ENCODE peak calls at places on chromosomes 13 and 19, in ten cellular contexts. D is left ventricle myocardium inferior, F is AG04450, T is RWPE1, H is tibial nerve, X is lung, I is HFFc6, L is kidney epithelial cell, O is dorsolateral prefrontal cortex, K is HFF-Myc. W is an unnamed sample.

GRCh38 chr13:111449041-111449440 is 128.6 kb downstream of the TEX29 start:
- DNase-seq in D (no peak), F (no peak), T (no peak), H (no peak), X (no peak), I (no peak), L (no peak), O (no peak), K (no peak), W (no peak)

GRCh38 chr19:14632286-14632685 is 42.4 kb downstream of the ADGRE3 start:
- DNase-seq in D (no peak), F (no peak), T (peak), H (no peak), X (no peak), I (peak), L (no peak), O (no peak), K (peak), W (peak)

GRCh38 chr13:51928231-51928630 is 66.5 kb downstream of the CCDC70 start:
- DNase-seq in D (no peak), F (no peak), T (no peak), H (no peak), X (no peak), I (no peak), L (peak), O (no peak), K (no peak), W (no peak)

GRCh38 chr13:30038884-30039283 is 188.5 kb upstream of the UBL3 start:
- DNase-seq in D (no peak), F (no peak), T (no peak), H (no peak), X (no peak), I (peak), L (no peak), O (no peak), K (peak), W (no peak)

GRCh38 chr19:4425531-4425930 is 23.1 kb downstream of the CHAF1A start:
- DNase-seq in D (no peak), F (peak), T (no peak), H (no peak), X (no peak), I (peak), L (no peak), O (no peak), K (peak), W (no peak)

GRCh38 chr19:1608414-1609391 is 3.4 kb upstream of the UQCR11 start:
- DNase-seq in D (no peak), F (no peak), T (no peak), H (no peak), X (no peak), I (no peak), L (no peak), O (no peak), K (no peak), W (no peak)

GRCh38 chr19:38656171-38656981 is 8.9 kb downstream of the ACTN4 start:
- DNase-seq in D (no peak), F (no peak), T (no peak), H (no peak), X (no peak), I (peak), L (no peak), O (no peak), K (no peak), W (no peak)

GRCh38 chr19:8097198-8097597 is 44.6 kb downstream of the CCL25 start:
- DNase-seq in D (no peak), F (no peak), T (no peak), H (no peak), X (no peak), I (no peak), L (no peak), O (no peak), K (no peak), W (no peak)

GRCh38 chr19:41928221-41928683 is at the start of gene ERFL:
- DNase-seq in D (no peak), F (no peak), T (no peak), H (no peak), X (no peak), I (no peak), L (no peak), O (no peak), K (no peak), W (peak)
- TF ChIP-seq CTCF in D (no peak), F (no peak), T (no peak), H (no peak), X (no peak), I (no peak), L (no peak), O (no peak), K (no peak), W (no peak)

GRCh38 chr19:11530432-11530831 is 1.5 kb upstream of the ECSIT start:
- DNase-seq in D (peak), F (peak), T (peak), H (no peak), X (peak), I (peak), L (no peak), O (peak), K (peak), W (peak)
- TF ChIP-seq CTCF in D (peak), F (peak), T (peak), H (no peak), X (no peak), I (no peak), L (peak), O (peak), K (peak), W (peak)

GRCh38 chr13:31968473-31968872 is 63.1 kb upstream of the FRY start:
- DNase-seq in D (no peak), F (no peak), T (no peak), H (no peak), X (peak), I (no peak), L (no peak), O (no peak), K (no peak), W (no peak)

GRCh38 chr13:31964168-31964567 is 67.4 kb upstream of the FRY start:
- DNase-seq in D (no peak), F (no peak), T (no peak), H (no peak), X (no peak), I (no peak), L (no peak), O (no peak), K (no peak), W (no peak)

GRCh38 chr13:31962661-31963345 is 68.8 kb upstream of the FRY start:
- DNase-seq in D (no peak), F (no peak), T (no peak), H (no peak), X (no peak), I (no peak), L (no peak), O (no peak), K (no peak), W (no peak)

GRCh38 chr13:31967155-31967554 is 64.4 kb upstream of the FRY start:
- DNase-seq in D (no peak), F (no peak), T (no peak), H (no peak), X (no peak), I (no peak), L (no peak), O (no peak), K (no peak), W (no peak)

GRCh38 chr13:31965361-31966066 is 66.1 kb upstream of the FRY start:
- DNase-seq in D (no peak), F (no peak), T (no peak), H (no peak), X (no peak), I (peak), L (peak), O (no peak), K (no peak), W (peak)
- TF ChIP-seq CTCF in D (no peak), F (no peak), T (no peak), H (no peak), X (no peak), I (no peak), L (no peak), O (no peak), K (no peak), W (no peak)

DNA sequence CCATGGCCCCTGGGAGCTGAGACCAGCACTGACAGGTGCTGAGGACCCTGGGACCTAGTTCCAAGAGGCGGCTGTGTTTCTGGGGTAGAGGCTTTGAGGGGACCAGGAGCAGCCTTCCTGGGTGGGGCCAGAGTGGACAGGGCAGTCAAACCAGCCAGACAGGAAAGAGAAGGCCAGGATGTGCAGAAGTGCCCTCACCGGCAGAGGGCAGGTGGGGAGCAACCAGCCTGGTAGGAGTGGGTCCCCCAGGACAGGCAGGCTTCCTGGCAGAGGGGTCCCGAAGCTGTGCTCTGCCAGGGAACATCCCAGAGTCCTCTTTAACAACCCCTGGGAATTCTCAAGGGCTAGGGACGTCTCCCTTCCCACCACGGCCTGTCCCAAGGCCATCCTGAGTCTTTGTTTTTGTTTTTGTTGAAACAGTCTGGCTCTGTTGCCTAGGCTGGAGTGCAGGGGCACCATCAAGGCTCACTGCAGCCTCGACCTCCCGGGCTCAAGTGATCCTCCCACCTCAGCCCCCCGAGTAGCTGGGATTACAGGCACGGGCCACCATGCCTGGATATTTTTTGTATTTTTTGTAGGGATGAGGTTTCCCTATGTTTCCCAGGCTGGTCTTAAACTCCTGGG is 3.0 kb upstream of the HIPK4 start:
- DNase-seq in D (no peak), F (no peak), T (peak), H (no peak), X (peak), I (no peak), L (no peak), O (no peak), K (no peak), W (no peak)
- TF ChIP-seq CTCF in D (peak), F (no peak), T (no peak), H (no peak), X (peak), I (peak), L (peak), O (no peak), K (peak), W (peak)

DNA sequence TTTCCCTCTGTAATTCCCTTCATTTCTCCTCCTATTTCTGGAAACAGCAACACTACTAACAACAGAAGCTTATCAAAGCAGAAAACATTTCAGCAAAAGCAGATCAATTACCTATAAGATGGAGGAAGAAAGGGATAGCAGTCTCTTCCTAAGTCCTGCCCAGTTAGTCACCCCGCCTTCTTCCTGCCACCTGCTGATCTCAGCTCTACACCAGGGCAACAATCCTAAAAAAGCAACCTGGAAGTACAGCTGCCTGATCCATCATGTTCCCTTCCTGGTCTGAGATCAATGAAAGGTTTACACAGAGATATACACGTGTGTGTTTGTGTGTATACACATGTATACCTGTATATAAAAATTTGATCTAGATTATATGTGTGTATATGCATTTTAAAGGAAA is 59.4 kb downstream of the TSC22D1 start:
- DNase-seq in D (no peak), F (no peak), T (no peak), H (no peak), X (no peak), I (no peak), L (no peak), O (no peak), K (no peak), W (no peak)
- TF ChIP-seq CTCF in D (no peak), F (no peak), T (no peak), H (no peak), X (no peak), I (no peak), L (no peak), O (no peak), K (no peak), W (no peak)

DNA sequence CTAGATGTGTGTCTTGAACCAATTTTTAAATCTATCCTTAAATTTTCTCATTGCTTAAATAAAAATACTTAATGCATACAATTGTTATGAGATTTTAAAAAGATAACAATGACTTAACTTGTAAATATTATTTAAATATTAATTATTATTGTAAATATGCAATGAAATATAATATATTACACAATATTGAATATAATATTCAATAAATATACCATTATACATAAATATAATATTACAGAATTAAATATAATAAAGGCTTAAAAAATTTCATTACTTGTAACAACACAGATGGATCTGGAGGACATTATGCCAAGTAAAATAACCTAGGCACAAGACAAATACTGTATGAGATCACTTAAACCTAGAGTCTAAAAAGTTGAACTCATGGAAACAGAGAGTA is 1532.3 kb downstream of the PCDH9 start:
- DNase-seq in D (no peak), F (no peak), T (no peak), H (no peak), X (no peak), I (no peak), L (no peak), O (no peak), K (no peak), W (no peak)
- TF ChIP-seq CTCF in D (no peak), F (no peak), T (no peak), H (no peak), X (no peak), I (no peak), L (no peak), O (no peak), K (no peak), W (no peak)

DNA sequence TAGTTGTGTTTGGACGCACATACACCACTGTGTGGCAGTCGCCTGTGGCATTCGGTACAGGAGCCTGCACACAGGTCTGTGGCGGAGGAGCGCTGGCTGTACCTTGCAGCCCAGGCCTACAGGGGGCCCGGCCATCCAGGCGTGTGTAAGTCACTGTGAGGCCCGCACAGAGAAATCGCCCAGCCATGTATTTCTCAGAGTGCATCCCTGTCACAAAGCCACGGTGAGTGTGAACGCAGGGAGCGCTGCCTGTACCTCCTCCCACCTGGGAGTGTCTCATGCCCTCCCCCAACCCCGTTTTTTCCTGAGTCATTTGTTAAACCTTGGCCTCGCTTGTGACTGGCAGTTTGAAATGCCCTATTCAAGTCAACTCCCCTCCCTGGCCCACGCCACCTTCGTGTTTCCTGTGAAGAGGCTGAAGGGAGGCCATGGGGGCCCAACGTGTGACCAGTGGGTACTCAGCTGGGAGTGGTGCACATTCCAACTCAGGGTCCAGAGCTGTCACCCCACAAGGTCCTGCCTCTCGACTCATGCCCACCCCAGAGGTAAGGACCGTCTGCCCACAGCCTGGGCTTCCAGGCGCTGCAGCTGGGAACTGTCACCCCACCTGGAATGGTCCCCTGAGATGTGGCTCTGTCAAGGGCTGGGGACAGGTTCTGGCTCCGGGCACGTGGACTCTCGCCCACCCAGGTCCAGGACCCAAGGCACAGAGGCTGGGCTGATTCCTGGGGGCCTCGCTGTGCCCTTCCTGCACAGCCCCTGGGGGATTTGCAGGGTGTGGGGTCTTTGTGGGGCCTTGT is 11.6 kb upstream of the RASA3 start:
- DNase-seq in D (no peak), F (no peak), T (no peak), H (no peak), X (no peak), I (no peak), L (peak), O (no peak), K (no peak), W (peak)
- TF ChIP-seq CTCF in D (no peak), F (peak), T (no peak), H (no peak), X (no peak), I (peak), L (peak), O (no peak), K (peak), W (no peak)

GRCh38 chr13:50646070-50646469 is 197.4 kb downstream of the DLEU7 start:
- DNase-seq in D (no peak), F (no peak), T (no peak), H (no peak), X (no peak), I (no peak), L (no peak), O (no peak), K (no peak), W (no peak)

GRCh38 chr13:50645092-50645491 is 198.4 kb downstream of the DLEU7 start:
- DNase-seq in D (no peak), F (no peak), T (peak), H (no peak), X (no peak), I (peak), L (no peak), O (no peak), K (no peak), W (no peak)

GRCh38 chr13:50643055-50643454 is 200.4 kb downstream of the DLEU7 start:
- DNase-seq in D (no peak), F (no peak), T (no peak), H (no peak), X (no peak), I (no peak), L (no peak), O (no peak), K (no peak), W (no peak)

DNA sequence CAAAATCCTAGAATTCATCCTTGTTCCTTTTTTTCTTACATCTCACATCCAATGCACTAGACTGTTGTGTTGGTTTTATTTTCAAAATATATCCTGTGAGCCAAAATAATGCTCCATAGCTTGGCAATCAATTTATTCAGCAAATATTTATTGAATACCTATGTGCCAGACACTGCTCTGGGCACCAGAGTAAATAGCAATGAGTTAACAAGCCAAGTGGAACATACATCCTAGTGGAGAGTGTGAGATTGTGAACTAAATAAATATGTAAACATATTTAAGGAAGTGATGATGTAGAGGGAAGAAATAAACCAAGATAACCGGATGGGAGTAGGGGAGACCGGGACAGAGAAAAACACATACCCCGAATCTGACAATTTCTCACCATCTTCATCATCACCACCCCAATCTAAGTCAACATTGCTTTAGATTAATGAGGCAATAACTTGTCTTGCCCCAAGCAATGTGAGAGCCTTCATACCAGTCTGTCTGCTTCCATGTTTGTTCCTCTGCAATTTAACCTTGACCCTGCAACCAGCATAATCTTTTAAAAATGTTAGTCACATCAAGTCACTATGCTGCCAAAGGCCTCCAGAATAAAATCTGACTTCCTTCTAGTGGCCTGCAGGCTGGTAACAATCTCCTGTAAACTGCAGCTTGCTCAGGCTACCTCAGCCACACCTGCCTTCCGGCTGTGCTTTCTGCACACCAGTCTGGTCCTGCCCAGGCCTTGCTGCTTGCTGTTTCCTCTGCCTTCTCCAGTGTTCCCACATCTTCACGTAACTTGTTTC is 199.2 kb downstream of the DLEU7 start:
- DNase-seq in D (no peak), F (no peak), T (peak), H (no peak), X (no peak), I (no peak), L (no peak), O (no peak), K (no peak), W (no peak)
- TF ChIP-seq CTCF in D (no peak), F (no peak), T (no peak), H (no peak), X (no peak), I (no peak), L (no peak), O (no peak), K (no peak), W (no peak)

DNA sequence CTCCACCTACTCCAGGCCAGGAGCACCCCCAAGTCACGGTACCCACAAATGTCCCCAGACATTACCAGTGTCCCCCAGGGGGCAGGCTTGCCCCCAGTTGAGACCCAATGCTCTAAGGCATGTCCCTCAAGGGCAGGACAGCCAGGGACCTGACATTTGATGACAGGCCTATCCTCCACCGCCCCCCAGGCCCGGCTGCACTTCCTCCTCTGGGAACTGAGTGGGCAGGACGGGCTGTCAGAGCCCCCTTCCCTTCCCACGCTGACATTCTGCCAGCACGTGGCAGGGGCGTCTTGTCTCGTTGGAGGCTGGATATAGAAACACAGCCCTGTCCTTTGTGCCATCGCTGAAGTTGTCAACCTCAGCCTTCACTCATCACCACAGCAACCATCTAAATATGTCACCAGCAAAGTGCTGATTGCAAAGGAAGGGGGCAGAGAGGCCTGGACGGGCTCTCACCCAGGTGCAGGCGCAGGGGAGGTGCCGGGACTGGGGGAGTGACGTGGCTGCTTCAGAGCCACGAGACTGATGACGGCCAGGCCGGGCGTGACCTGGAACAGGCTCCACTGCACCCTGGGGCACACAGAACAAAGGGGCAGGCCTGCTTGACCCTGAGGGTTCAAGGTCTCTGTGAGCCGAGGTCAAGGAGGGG is 38.4 kb downstream of the GNG7 start:
- DNase-seq in D (peak), F (no peak), T (no peak), H (no peak), X (no peak), I (no peak), L (no peak), O (peak), K (no peak), W (peak)
- TF ChIP-seq CTCF in D (peak), F (no peak), T (no peak), H (no peak), X (no peak), I (peak), L (no peak), O (no peak), K (no peak), W (peak)

W was measured in GM13976.